ENCODE peak calls at places on chromosomes 12 and 14, in five cellular contexts. One of them, this sample, is unnamed.

GRCh38 chr12:83793616-83794015 is 1106.9 kb downstream of the TMTC2 start:
- DNase-seq in AG04450: no peak
- DNase-seq in RWPE2: no peak
- DNase-seq in CD8-positive, alpha-beta T cell: no peak
- DNase-seq in cardiac muscle cell: no peak
- DNase-seq in this sample: no peak

GRCh38 chr14:100286484-100287191 is 19.6 kb downstream of the SLC25A29 start:
- DNase-seq in AG04450: no peak
- DNase-seq in RWPE2: no peak
- DNase-seq in CD8-positive, alpha-beta T cell: no peak
- DNase-seq in cardiac muscle cell: no peak
- DNase-seq in this sample: no peak

GRCh38 chr12:128863957-128864356 is 10.7 kb downstream of the GLT1D1 start:
- DNase-seq in AG04450: no peak
- DNase-seq in RWPE2: no peak
- DNase-seq in CD8-positive, alpha-beta T cell: no peak
- DNase-seq in cardiac muscle cell: no peak
- DNase-seq in this sample: no peak

GRCh38 chr12:76762556-76762955 is 1.4 kb upstream of the ZDHHC17 start:
- DNase-seq in AG04450: no peak
- DNase-seq in RWPE2: no peak
- DNase-seq in CD8-positive, alpha-beta T cell: no peak
- DNase-seq in cardiac muscle cell: peak; percentile 10
- DNase-seq in this sample: no peak

GRCh38 chr12:87025976-87026375 is 769.8 kb upstream of the MGAT4C start:
- DNase-seq in AG04450: no peak
- DNase-seq in RWPE2: no peak
- DNase-seq in CD8-positive, alpha-beta T cell: no peak
- DNase-seq in cardiac muscle cell: no peak
- DNase-seq in this sample: no peak

GRCh38 chr14:30607156-30607780 is 14.9 kb upstream of the SCFD1 start:
- DNase-seq in AG04450: no peak
- DNase-seq in RWPE2: no peak
- DNase-seq in CD8-positive, alpha-beta T cell: no peak
- DNase-seq in cardiac muscle cell: no peak
- DNase-seq in this sample: no peak

GRCh38 chr12:53200458-53201169 is 6.4 kb downstream of the ITGB7 start:
- DNase-seq in AG04450: no peak
- DNase-seq in RWPE2: no peak
- DNase-seq in CD8-positive, alpha-beta T cell: no peak
- DNase-seq in cardiac muscle cell: no peak
- DNase-seq in this sample: no peak

GRCh38 chr12:124567035-124567672 is at the start of gene NCOR2:
- DNase-seq in AG04450: no peak
- DNase-seq in RWPE2: no peak
- DNase-seq in CD8-positive, alpha-beta T cell: peak; percentile 35
- DNase-seq in cardiac muscle cell: peak; percentile 56
- DNase-seq in this sample: no peak

GRCh38 chr12:116366456-116366776 is 88.9 kb upstream of the MED13L start:
- DNase-seq in AG04450: no peak
- DNase-seq in RWPE2: no peak
- DNase-seq in CD8-positive, alpha-beta T cell: no peak
- DNase-seq in cardiac muscle cell: no peak
- DNase-seq in this sample: no peak

GRCh38 chr12:113108308-113108707 is 27.3 kb downstream of the RASAL1 start:
- DNase-seq in AG04450: no peak
- DNase-seq in RWPE2: no peak
- DNase-seq in CD8-positive, alpha-beta T cell: no peak
- DNase-seq in cardiac muscle cell: no peak
- DNase-seq in this sample: no peak

GRCh38 chr12:38528527-38528926 is 212.0 kb downstream of the ALG10B start:
- DNase-seq in AG04450: no peak
- DNase-seq in RWPE2: no peak
- DNase-seq in CD8-positive, alpha-beta T cell: no peak
- DNase-seq in cardiac muscle cell: no peak
- DNase-seq in this sample: no peak

GRCh38 chr14:33938131-33938949 is 12.5 kb downstream of the EGLN3 start:
- DNase-seq in AG04450: no peak
- DNase-seq in RWPE2: peak; percentile 82
- DNase-seq in CD8-positive, alpha-beta T cell: no peak
- DNase-seq in cardiac muscle cell: peak; percentile 91
- DNase-seq in this sample: peak; percentile 76

GRCh38 chr14:22002860-22003284 is 329.3 kb upstream of the OR4E1 start:
- DNase-seq in AG04450: no peak
- DNase-seq in RWPE2: no peak
- DNase-seq in CD8-positive, alpha-beta T cell: peak; percentile 44
- DNase-seq in cardiac muscle cell: peak; percentile 28
- DNase-seq in this sample: no peak

GRCh38 chr12:26434299-26434915 is 239.0 kb downstream of the SSPN start:
- DNase-seq in AG04450: peak; percentile 32
- DNase-seq in RWPE2: no peak
- DNase-seq in CD8-positive, alpha-beta T cell: no peak
- DNase-seq in cardiac muscle cell: peak; percentile 72
- DNase-seq in this sample: no peak

GRCh38 chr14:93007225-93007997 is 84.5 kb downstream of the CHGA start:
- DNase-seq in AG04450: no peak
- DNase-seq in RWPE2: no peak
- DNase-seq in CD8-positive, alpha-beta T cell: no peak
- DNase-seq in cardiac muscle cell: no peak
- DNase-seq in this sample: peak; percentile 45

GRCh38 chr14:59126714-59127436 is 61.6 kb upstream of the DAAM1 start:
- DNase-seq in AG04450: no peak
- DNase-seq in RWPE2: no peak
- DNase-seq in CD8-positive, alpha-beta T cell: no peak
- DNase-seq in cardiac muscle cell: peak; percentile 62
- DNase-seq in this sample: no peak

GRCh38 chr14:63852271-63852816 is 460 bp upstream of the SYNE2 start:
- DNase-seq in AG04450: no peak
- DNase-seq in RWPE2: no peak
- DNase-seq in CD8-positive, alpha-beta T cell: no peak
- DNase-seq in cardiac muscle cell: no peak
- DNase-seq in this sample: no peak
- H3K27ac ChIP-seq in AG04450: no peak overlapping the region
- H3K27ac ChIP-seq in RWPE2: peak overlapping the region; percentile 52
- H3K27ac ChIP-seq in CD8-positive, alpha-beta T cell: peak overlapping the region; percentile 26
- H3K27ac ChIP-seq in cardiac muscle cell: peak overlapping the region; percentile 46
- H3K27ac ChIP-seq in this sample: peak overlapping the region; percentile 89

GRCh38 chr12:64222011-64222765 is at the start of gene KICS2:
- DNase-seq in AG04450: peak; percentile 73
- DNase-seq in RWPE2: peak; percentile 92
- DNase-seq in CD8-positive, alpha-beta T cell: peak; percentile 85
- DNase-seq in cardiac muscle cell: peak; percentile 94
- DNase-seq in this sample: peak; percentile 78
- TF ChIP-seq CTCF in AG04450: no peak
- TF ChIP-seq CTCF in RWPE2: no peak
- TF ChIP-seq CTCF in CD8-positive, alpha-beta T cell: no peak
- TF ChIP-seq CTCF in cardiac muscle cell: no peak
- TF ChIP-seq CTCF in this sample: no peak

DNA sequence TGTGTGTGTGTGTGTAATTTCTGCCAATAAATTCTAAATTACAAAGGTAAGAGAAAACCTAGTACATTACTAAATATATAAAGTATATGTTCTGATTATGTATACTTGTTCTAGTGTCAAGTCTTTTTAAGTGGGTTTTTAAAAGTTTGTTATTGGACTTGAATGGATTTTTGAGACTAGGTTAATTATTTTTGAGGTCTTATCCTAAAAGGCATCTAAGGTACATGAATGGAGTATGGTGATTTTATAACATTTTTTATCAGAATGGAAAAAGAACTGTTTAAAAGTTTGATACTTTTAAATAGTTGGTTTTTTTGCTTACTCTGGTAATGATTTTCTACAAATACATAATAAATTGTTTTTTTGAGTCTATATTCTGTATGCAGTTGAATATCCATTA is 22.5 kb upstream of the TMPRSS12 start:
- DNase-seq in AG04450: no peak
- DNase-seq in RWPE2: no peak
- DNase-seq in CD8-positive, alpha-beta T cell: no peak
- DNase-seq in cardiac muscle cell: no peak
- DNase-seq in this sample: no peak
- H3K27ac ChIP-seq in AG04450: no peak overlapping the region
- H3K27ac ChIP-seq in RWPE2: no peak overlapping the region
- H3K27ac ChIP-seq in CD8-positive, alpha-beta T cell: no peak overlapping the region
- H3K27ac ChIP-seq in cardiac muscle cell: no peak overlapping the region
- H3K27ac ChIP-seq in this sample: no peak overlapping the region

DNA sequence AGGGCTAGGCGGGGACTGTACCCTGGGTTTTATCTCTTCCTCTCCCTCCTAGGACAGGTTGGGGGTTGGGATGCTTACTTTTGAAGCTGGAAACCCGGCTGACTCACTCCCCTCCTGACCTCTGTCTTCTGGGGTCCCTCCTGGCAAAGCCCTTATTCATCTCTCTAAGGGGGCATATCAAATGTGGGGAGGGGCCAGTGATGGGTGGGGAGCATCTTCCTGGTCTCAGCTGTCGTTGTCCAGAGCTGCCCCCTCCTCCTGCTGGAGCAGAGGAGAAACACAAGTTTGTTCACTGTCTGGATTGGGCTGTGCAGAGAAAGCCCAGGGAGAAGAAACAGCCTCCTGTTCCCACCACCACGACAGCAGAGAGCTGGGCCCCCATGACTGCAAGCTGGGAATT is 85.8 kb downstream of the TNFAIP2 start:
- DNase-seq in AG04450: no peak
- DNase-seq in RWPE2: peak; percentile 21
- DNase-seq in CD8-positive, alpha-beta T cell: no peak
- DNase-seq in cardiac muscle cell: no peak
- DNase-seq in this sample: no peak
- TF ChIP-seq CTCF in AG04450: peak; percentile 27
- TF ChIP-seq CTCF in RWPE2: no peak
- TF ChIP-seq CTCF in CD8-positive, alpha-beta T cell: no peak
- TF ChIP-seq CTCF in cardiac muscle cell: peak; percentile 17
- TF ChIP-seq CTCF in this sample: no peak

DNA sequence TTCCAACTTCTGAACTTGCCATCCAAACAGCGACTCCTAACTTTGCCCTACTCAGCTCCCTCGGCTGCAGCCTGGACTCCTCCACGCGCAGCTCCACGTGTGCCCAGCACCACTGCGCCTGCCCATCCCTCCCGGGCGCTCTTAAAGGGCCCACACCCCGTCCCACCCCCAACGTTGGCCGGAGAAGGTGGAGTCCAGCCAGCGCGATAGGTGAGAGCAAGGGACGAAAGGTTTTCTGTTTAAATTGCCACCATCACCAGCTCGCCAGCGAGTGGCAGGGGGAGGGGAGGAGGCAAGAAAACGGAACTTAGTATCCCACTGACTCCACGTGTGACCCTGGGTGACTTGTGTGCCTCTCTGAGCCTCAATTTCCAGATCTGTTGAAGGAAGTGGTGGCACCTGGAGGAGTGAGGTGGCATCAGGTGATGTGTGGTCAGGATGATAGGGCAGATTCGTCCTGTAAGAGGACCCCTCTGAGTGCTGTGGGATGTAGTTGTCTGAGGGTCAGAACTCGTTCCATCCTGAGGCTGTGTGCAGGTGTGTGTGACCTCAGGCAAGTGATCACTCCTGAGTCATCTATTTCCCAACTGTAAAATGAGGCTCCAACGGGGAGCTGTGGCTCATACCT is 59.7 kb downstream of the TRPV4 start:
- DNase-seq in AG04450: no peak
- DNase-seq in RWPE2: no peak
- DNase-seq in CD8-positive, alpha-beta T cell: no peak
- DNase-seq in cardiac muscle cell: no peak
- DNase-seq in this sample: no peak
- H3K27ac ChIP-seq in AG04450: no peak overlapping the region
- H3K27ac ChIP-seq in RWPE2: no peak overlapping the region
- H3K27ac ChIP-seq in CD8-positive, alpha-beta T cell: no peak overlapping the region
- H3K27ac ChIP-seq in cardiac muscle cell: peak overlapping the region; percentile 58
- H3K27ac ChIP-seq in this sample: no peak overlapping the region

GRCh38 chr12:127025545-127025944 is 1241.4 kb upstream of the TMEM132C start:
- DNase-seq in AG04450: no peak
- DNase-seq in RWPE2: no peak
- DNase-seq in CD8-positive, alpha-beta T cell: no peak
- DNase-seq in cardiac muscle cell: no peak
- DNase-seq in this sample: no peak
- TF ChIP-seq CTCF in AG04450: peak; percentile 14
- TF ChIP-seq CTCF in RWPE2: peak; percentile 58
- TF ChIP-seq CTCF in CD8-positive, alpha-beta T cell: no peak
- TF ChIP-seq CTCF in cardiac muscle cell: no peak
- TF ChIP-seq CTCF in this sample: no peak

GRCh38 chr12:19692566-19692965 is 253.3 kb downstream of the AEBP2 start:
- DNase-seq in AG04450: no peak
- DNase-seq in RWPE2: no peak
- DNase-seq in CD8-positive, alpha-beta T cell: no peak
- DNase-seq in cardiac muscle cell: no peak
- DNase-seq in this sample: no peak

GRCh38 chr12:19689801-19690472 is 250.6 kb downstream of the AEBP2 start:
- DNase-seq in AG04450: no peak
- DNase-seq in RWPE2: no peak
- DNase-seq in CD8-positive, alpha-beta T cell: no peak
- DNase-seq in cardiac muscle cell: no peak
- DNase-seq in this sample: no peak

GRCh38 chr12:19692091-19692490 is 252.8 kb downstream of the AEBP2 start:
- DNase-seq in AG04450: no peak
- DNase-seq in RWPE2: no peak
- DNase-seq in CD8-positive, alpha-beta T cell: no peak
- DNase-seq in cardiac muscle cell: peak; percentile 7
- DNase-seq in this sample: no peak

GRCh38 chr12:19688489-19688888 is 249.2 kb downstream of the AEBP2 start:
- DNase-seq in AG04450: no peak
- DNase-seq in RWPE2: no peak
- DNase-seq in CD8-positive, alpha-beta T cell: no peak
- DNase-seq in cardiac muscle cell: no peak
- DNase-seq in this sample: no peak

GRCh38 chr12:19689226-19689625 is 249.9 kb downstream of the AEBP2 start:
- DNase-seq in AG04450: no peak
- DNase-seq in RWPE2: no peak
- DNase-seq in CD8-positive, alpha-beta T cell: no peak
- DNase-seq in cardiac muscle cell: no peak
- DNase-seq in this sample: no peak
- H3K27ac ChIP-seq in AG04450: no peak overlapping the region
- H3K27ac ChIP-seq in RWPE2: peak overlapping the region; percentile 21
- H3K27ac ChIP-seq in CD8-positive, alpha-beta T cell: no peak overlapping the region
- H3K27ac ChIP-seq in cardiac muscle cell: no peak overlapping the region
- H3K27ac ChIP-seq in this sample: no peak overlapping the region

This sample was measured in ascending aorta.